ENCODE peak calls at places on chromosomes 1 and 21, in eight cellular contexts. O is left lung, H is colonic mucosa, W is GM23248, C is fibroblast of lung, K is small intestine, E is adrenal gland, V is IMR-90. U is an unnamed sample.

GRCh38 chr1:168551688-168552087 is 7.9 kb upstream of the XCL2 start:
- DNase-seq in K (no peak), C (no peak), H (no peak), V (no peak), E (no peak), O (no peak), W (no peak), U (no peak)

GRCh38 chr1:28553229-28553930 is 495 bp downstream of the TRNAU1AP start:
- DNase-seq in K (peak; percentile 30), V (peak; percentile 51), H (peak; percentile 49), E (peak; percentile 42), W (peak; percentile 66), O (peak; percentile 48), C (peak; percentile 43), U (peak; percentile 75)

GRCh38 chr1:168178638-168179410 is at the start of gene TIPRL:
- DNase-seq in C (peak; percentile 99), V (peak; percentile 100), O (peak; percentile 96), K (peak; percentile 98), W (peak; percentile 100), H (peak; percentile 98), E (peak; percentile 96), U (peak; percentile 95)

GRCh38 chr21:41973861-41974751 is 20.3 kb upstream of the C2CD2 start:
- DNase-seq in C (no peak), E (peak; percentile 59), H (peak; percentile 26), V (peak; percentile 5), W (no peak), K (peak; percentile 61), O (peak; percentile 34), U (no peak)

GRCh38 chr1:33186936-33187335 is 5.1 kb upstream of the TRIM62 start:
- DNase-seq in O (no peak), W (no peak), K (no peak), C (no peak), H (no peak), V (no peak), E (no peak), U (no peak)

GRCh38 chr1:201020647-201021332 is 2.7 kb downstream of the KIF21B start:
- DNase-seq in K (no peak), O (no peak), E (no peak), H (peak; percentile 43), W (no peak), C (no peak), V (no peak), U (no peak)

GRCh38 chr1:184621262-184621661 is 133.4 kb downstream of the EDEM3 start:
- DNase-seq in V (peak; percentile 83), E (no peak), H (no peak), O (no peak), C (peak; percentile 30), W (peak; percentile 33), K (peak; percentile 10), U (peak; percentile 57)

GRCh38 chr21:35366348-35367085 is 317.4 kb upstream of the RUNX1 start:
- DNase-seq in C (peak; percentile 68), W (peak; percentile 85), V (peak; percentile 54), E (no peak), K (no peak), O (no peak), H (no peak), U (peak; percentile 89)

DNA sequence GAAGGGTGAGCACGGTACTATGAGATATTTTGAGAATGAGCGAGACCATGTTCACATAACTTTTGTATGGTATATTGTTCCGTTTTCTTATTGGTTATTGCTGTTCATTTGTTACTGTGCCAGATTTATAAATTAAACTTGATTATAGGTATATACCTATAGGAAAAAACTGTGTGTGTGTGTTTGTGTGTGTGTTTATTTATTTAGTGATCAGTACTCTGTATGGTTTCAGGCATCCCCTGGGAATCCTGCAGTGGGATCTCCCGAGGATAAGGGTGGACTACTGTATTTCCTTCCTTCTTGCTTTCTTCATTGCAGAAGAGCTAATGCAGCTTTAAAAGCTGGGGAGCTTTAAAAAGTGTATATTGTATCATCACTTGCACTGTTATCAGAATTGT is 8.0 kb upstream of the ASH1L start:
- DNase-seq in C (no peak), O (no peak), K (no peak), V (no peak), E (no peak), W (no peak), H (no peak), U (no peak)
- H3K4me3 ChIP-seq in C (no peak overlapping the region), O (no peak overlapping the region), K (no peak overlapping the region), V (no peak overlapping the region), E (no peak overlapping the region), W (no peak overlapping the region), H (no peak overlapping the region), U (no peak overlapping the region)

DNA sequence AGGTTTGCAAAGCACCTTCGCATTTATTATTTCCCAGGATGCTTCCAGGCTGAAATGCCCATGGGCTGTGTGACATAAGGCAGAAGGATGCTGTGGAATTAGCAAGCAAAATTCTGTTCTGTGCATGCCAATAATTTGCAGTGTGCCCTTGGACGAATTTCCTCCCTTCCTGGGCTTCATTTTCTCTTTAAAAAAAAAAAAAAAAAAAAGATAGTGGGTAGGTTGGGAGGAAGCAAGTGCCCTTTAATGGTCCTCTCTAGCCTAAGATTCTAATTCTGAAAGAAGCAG is 2.5 kb upstream of the ID3 start:
- DNase-seq in O (no peak), C (peak; percentile 63), V (no peak), W (peak; percentile 81), E (no peak), K (no peak), H (no peak), U (peak; percentile 75)
- H3K27ac ChIP-seq in O (peak overlapping the region; percentile 96), C (peak overlapping the region; percentile 98), V (peak overlapping the region; percentile 91), W (peak overlapping the region; percentile 100), E (peak overlapping the region; percentile 80), K (peak overlapping the region; percentile 4), H (peak overlapping the region; percentile 83), U (peak overlapping the region; percentile 99)

GRCh38 chr1:27003745-27004470 is 8.7 kb downstream of the TENT5B start:
- DNase-seq in E (no peak), W (no peak), C (no peak), O (no peak), V (no peak), K (no peak), H (no peak), U (no peak)
- H3K4me1 ChIP-seq in E (peaks cover 10% of the 10 kb centered on the region), W (peaks cover 23% of the 10 kb centered on the region), C (peaks cover 18% of the 10 kb centered on the region), O (peaks cover 32% of the 10 kb centered on the region), V (peaks cover 35% of the 10 kb centered on the region), K (no peaks in the 10 kb centered on the region), H (peaks cover 4% of the 10 kb centered on the region), U (peaks cover 22% of the 10 kb centered on the region)

GRCh38 chr1:238484121-238484520 is 593.4 kb upstream of the ZP4 start:
- DNase-seq in K (no peak), E (no peak), C (peak; percentile 18), W (peak; percentile 36), V (peak; percentile 44), O (no peak), H (no peak), U (no peak)
- H3K4me3 ChIP-seq in K (no peak overlapping the region), E (no peak overlapping the region), C (no peak overlapping the region), W (peak overlapping the region; percentile 60), V (no peak overlapping the region), O (no peak overlapping the region), H (no peak overlapping the region), U (no peak overlapping the region)

DNA sequence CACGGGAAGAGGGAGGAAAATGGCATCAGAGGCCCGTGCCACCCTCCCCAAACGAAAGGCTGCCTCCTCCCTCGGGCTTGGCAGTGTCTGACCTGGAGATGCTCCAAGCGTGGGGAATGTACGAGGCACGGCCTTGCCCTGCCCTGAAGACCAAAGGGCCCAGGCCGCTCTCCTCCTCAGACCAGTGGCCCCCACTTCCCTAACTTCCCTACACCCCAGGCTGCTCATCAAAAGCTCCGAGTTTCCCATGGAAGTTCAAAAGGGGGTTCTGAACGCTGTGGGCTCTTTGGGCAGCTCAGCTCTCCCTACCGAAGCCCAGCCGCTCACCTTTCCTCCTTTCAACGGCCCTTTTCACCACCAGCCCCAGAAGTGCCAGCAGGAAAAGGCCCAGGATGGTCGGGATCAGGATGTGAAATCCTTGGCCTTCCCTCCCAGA is 11.8 kb downstream of the FCMR start:
- DNase-seq in K (no peak), H (no peak), O (no peak), W (no peak), E (no peak), V (no peak), C (no peak), U (no peak)
- H3K27ac ChIP-seq in K (no peak overlapping the region), H (no peak overlapping the region), O (peak overlapping the region; percentile 73), W (no peak overlapping the region), E (no peak overlapping the region), V (no peak overlapping the region), C (peak overlapping the region; percentile 63), U (no peak overlapping the region)

GRCh38 chr21:45429221-45430164 is 24.5 kb downstream of the COL18A1 start:
- DNase-seq in W (no peak), C (no peak), H (no peak), K (no peak), E (no peak), O (no peak), V (no peak), U (no peak)
- H3K4me1 ChIP-seq in W (peaks cover 18% of the 10 kb centered on the region), C (peaks cover 17% of the 10 kb centered on the region), H (no peaks in the 10 kb centered on the region), K (no peaks in the 10 kb centered on the region), E (peaks cover 46% of the 10 kb centered on the region), O (no peaks in the 10 kb centered on the region), V (peaks cover 43% of the 10 kb centered on the region), U (peaks cover 55% of the 10 kb centered on the region)

GRCh38 chr1:23149110-23149509 is 19.5 kb downstream of the LUZP1 start:
- DNase-seq in K (peak; percentile 89), H (peak; percentile 65), E (no peak), W (no peak), C (no peak), V (no peak), O (no peak), U (no peak)

GRCh38 chr1:23152966-23153684 is 15.5 kb downstream of the LUZP1 start:
- DNase-seq in K (peak; percentile 83), V (peak; percentile 50), C (peak; percentile 74), E (no peak), O (no peak), H (no peak), W (no peak), U (no peak)

GRCh38 chr1:23150742-23151141 is 17.9 kb downstream of the LUZP1 start:
- DNase-seq in E (no peak), O (no peak), W (no peak), H (no peak), K (no peak), C (no peak), V (no peak), U (no peak)

GRCh38 chr1:23148084-23148483 is 20.6 kb downstream of the LUZP1 start:
- DNase-seq in C (peak; percentile 17), E (no peak), V (no peak), H (no peak), K (peak; percentile 48), O (no peak), W (peak; percentile 44), U (no peak)
- H3K4me3 ChIP-seq in C (no peak overlapping the region), E (no peak overlapping the region), V (no peak overlapping the region), H (no peak overlapping the region), K (no peak overlapping the region), O (no peak overlapping the region), W (no peak overlapping the region), U (no peak overlapping the region)

GRCh38 chr1:117147856-117148588 is 26.5 kb upstream of the TRIM45 start:
- DNase-seq in W (peak; percentile 48), H (no peak), V (peak; percentile 80), O (no peak), C (peak; percentile 57), K (no peak), E (no peak), U (no peak)
- H3K27ac ChIP-seq in W (peak overlapping the region; percentile 65), H (no peak overlapping the region), V (no peak overlapping the region), O (no peak overlapping the region), C (no peak overlapping the region), K (no peak overlapping the region), E (no peak overlapping the region), U (peak overlapping the region; percentile 77)

DNA sequence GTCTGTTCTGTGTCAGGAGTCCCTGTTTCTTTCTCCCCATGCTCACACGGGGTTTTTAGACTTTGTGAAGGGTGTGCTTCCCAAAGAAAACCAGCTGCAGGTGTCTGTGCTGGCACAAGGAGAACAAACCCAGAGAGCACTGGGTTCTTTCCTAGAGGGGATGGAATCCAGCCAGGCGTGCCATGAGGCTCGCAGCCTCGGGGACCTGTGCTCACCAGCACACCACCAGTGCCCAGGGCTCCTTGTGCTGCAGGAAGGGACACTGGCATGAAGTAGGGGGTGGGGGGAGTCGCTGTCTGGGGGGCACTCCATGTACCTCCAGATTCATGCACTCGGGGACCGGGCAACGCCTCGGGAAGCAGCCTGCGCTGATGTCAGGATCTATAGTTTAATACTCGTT is 57.9 kb downstream of the AGPAT3 start:
- DNase-seq in W (no peak), H (no peak), E (no peak), K (no peak), V (no peak), O (no peak), C (no peak), U (no peak)
- H3K4me1 ChIP-seq in W (no peaks in the 10 kb centered on the region), H (peaks cover 8% of the 10 kb centered on the region), E (no peaks in the 10 kb centered on the region), K (peaks cover 23% of the 10 kb centered on the region), V (peaks cover 8% of the 10 kb centered on the region), O (no peaks in the 10 kb centered on the region), C (no peaks in the 10 kb centered on the region), U (no peaks in the 10 kb centered on the region)

U was measured in SJCRH30.